ENCODE peak calls at places on chromosomes 1 and 21, in nine cellular contexts. W, F, P, V, U, J, A, L and S are unnamed samples.
A peak's percentile ranks its signal among the peaks of the same experiment; 100 is the strongest.

GRCh38 chr1:181397841-181398240 is 85.5 kb upstream of the CACNA1E start:
- DNase-seq in W (no peak), F (no peak), P (no peak), V (no peak), U (no peak), J (no peak), A (no peak), L (no peak), S (no peak)

GRCh38 chr1:169586395-169587255 is at the start of gene F5:
- DNase-seq in W (peak; percentile 26), F (peak; percentile 41), P (peak; percentile 40), V (peak; percentile 73), U (peak; percentile 55), J (peak; percentile 41), A (peak; percentile 75), L (peak; percentile 79), S (peak; percentile 33)

GRCh38 chr21:21722736-21723135 is 724.5 kb downstream of the NCAM2 start:
- DNase-seq in W (no peak), F (no peak), P (peak; percentile 11), V (no peak), U (no peak), J (no peak), A (no peak), L (no peak), S (no peak)

GRCh38 chr21:24759348-24760118 is 847.7 kb downstream of the MRPL39 start:
- DNase-seq in W (no peak), F (no peak), P (no peak), V (no peak), U (no peak), J (no peak), A (no peak), L (no peak), S (no peak)

GRCh38 chr1:52825868-52826267 is 16.7 kb upstream of the ZYG11A start:
- DNase-seq in W (no peak), F (no peak), P (peak; percentile 34), V (no peak), U (no peak), J (peak; percentile 8), A (no peak), L (no peak), S (no peak)

GRCh38 chr1:212379366-212379765 is 35.3 kb downstream of the PACC1 start:
- DNase-seq in W (no peak), F (no peak), P (no peak), V (no peak), U (no peak), J (no peak), A (no peak), L (no peak), S (no peak)

GRCh38 chr1:197321821-197322220 is 53.8 kb downstream of the CRB1 start:
- DNase-seq in W (no peak), F (no peak), P (no peak), V (no peak), U (no peak), J (no peak), A (no peak), L (no peak), S (no peak)

GRCh38 chr1:32964461-32965250 is at the start of gene RNF19B:
- DNase-seq in W (peak; percentile 98), F (peak; percentile 93), P (peak; percentile 89), V (peak; percentile 94), U (peak; percentile 96), J (peak; percentile 96), A (peak; percentile 96), L (peak; percentile 97), S (peak; percentile 98)

GRCh38 chr1:232922475-232922874 is 27.9 kb upstream of the NTPCR start:
- DNase-seq in W (no peak), F (no peak), P (peak; percentile 36), V (no peak), U (no peak), J (no peak), A (no peak), L (no peak), S (no peak)

GRCh38 chr1:9529190-9529589 is 10.1 kb upstream of the SLC25A33 start:
- DNase-seq in W (peak; percentile 31), F (no peak), P (peak; percentile 48), V (no peak), U (no peak), J (no peak), A (no peak), L (no peak), S (peak; percentile 40)

GRCh38 chr21:34579411-34579810 is 35.5 kb downstream of the RCAN1 start:
- DNase-seq in W (no peak), F (no peak), P (peak; percentile 86), V (no peak), U (no peak), J (no peak), A (no peak), L (no peak), S (peak; percentile 79)

GRCh38 chr1:45892068-45892785 is 88.8 kb downstream of the MAST2 start:
- DNase-seq in W (no peak), F (no peak), P (peak; percentile 94), V (peak; percentile 71), U (peak; percentile 8), J (no peak), A (peak; percentile 12), L (no peak), S (peak; percentile 44)

GRCh38 chr1:22428672-22429071 is 23.0 kb upstream of the ZBTB40 start:
- DNase-seq in W (peak; percentile 86), F (no peak), P (peak; percentile 59), V (peak; percentile 80), U (no peak), J (no peak), A (no peak), L (no peak), S (no peak)

GRCh38 chr1:31413405-31414005 is 492 bp downstream of the SERINC2 start:
- DNase-seq in W (peak; percentile 62), F (peak; percentile 34), P (no peak), V (peak; percentile 48), U (peak; percentile 80), J (peak; percentile 71), A (peak; percentile 86), L (peak; percentile 93), S (no peak)

GRCh38 chr1:43373034-43373940 is 5.5 kb upstream of the ELOVL1 start:
- DNase-seq in W (no peak), F (no peak), P (peak; percentile 88), V (peak; percentile 67), U (no peak), J (no peak), A (no peak), L (no peak), S (peak; percentile 65)

GRCh38 chr1:42319871-42320484 is 15.1 kb downstream of the FOXJ3 start:
- DNase-seq in W (no peak), F (no peak), P (no peak), V (no peak), U (no peak), J (no peak), A (no peak), L (no peak), S (no peak)

GRCh38 chr1:207282496-207283380 is 38.7 kb upstream of the CD55 start:
- DNase-seq in W (no peak), F (no peak), P (peak; percentile 11), V (no peak), U (no peak), J (no peak), A (no peak), L (peak; percentile 67), S (no peak)

GRCh38 chr1:41200728-41201127 is 41.4 kb downstream of the SCMH1 start:
- DNase-seq in W (no peak), F (no peak), P (no peak), V (no peak), U (no peak), J (peak; percentile 74), A (no peak), L (no peak), S (no peak)

GRCh38 chr1:28232558-28233263 is at the start of gene DNAJC8:
- DNase-seq in W (peak; percentile 92), F (peak; percentile 97), P (peak; percentile 90), V (peak; percentile 89), U (peak; percentile 97), J (peak; percentile 95), A (peak; percentile 99), L (peak; percentile 94), S (peak; percentile 63)
- TF ChIP-seq POLR2A in W (peak; percentile 94), F (peak; percentile 74), P (peak; percentile 84), V (peak; percentile 67), U (peak; percentile 70), J (peak; percentile 92), A (peak; percentile 83), L (peak; percentile 66), S (peak; percentile 52)

GRCh38 chr1:23562138-23562819 is 3.0 kb upstream of the ID3 start:
- DNase-seq in W (peak; percentile 96), F (peak; percentile 95), P (peak; percentile 99), V (peak; percentile 95), U (peak; percentile 96), J (no peak), A (peak; percentile 99), L (peak; percentile 94), S (peak; percentile 81)
- TF ChIP-seq POLR2A in W (peak; percentile 67), F (peak; percentile 49), P (peak; percentile 81), V (no peak), U (peak; percentile 79), J (no peak), A (peak; percentile 89), L (no peak), S (no peak)

GRCh38 chr1:15430787-15431570 is 7.3 kb upstream of the CTRC start:
- DNase-seq in W (peak; percentile 85), F (peak; percentile 61), P (peak; percentile 36), V (peak; percentile 60), U (peak; percentile 57), J (peak; percentile 44), A (peak; percentile 59), L (peak; percentile 87), S (no peak)
- TF ChIP-seq POLR2A in W (peak; percentile 37), F (no peak), P (peak; percentile 35), V (no peak), U (no peak), J (no peak), A (no peak), L (no peak), S (no peak)

DNA sequence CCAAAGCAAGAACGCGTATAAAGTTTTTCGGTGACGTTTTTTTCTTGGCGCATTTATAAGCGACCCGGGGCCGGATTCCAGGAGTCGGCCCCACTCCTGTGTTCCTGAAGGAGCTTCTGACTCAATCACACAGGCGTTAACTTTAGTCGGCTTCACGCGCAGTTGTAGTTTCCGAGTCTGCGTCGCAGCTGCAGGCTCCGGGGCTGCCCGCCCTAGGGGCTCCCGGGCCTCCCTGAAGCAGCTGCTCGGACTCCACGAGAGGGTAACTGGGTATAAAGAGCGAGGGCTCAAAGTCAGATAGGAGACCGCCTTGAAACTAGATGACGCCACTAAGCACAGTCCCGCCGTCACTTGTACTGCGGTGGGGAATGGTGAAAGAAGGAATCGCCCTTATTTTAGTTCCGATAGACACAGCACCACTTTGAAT is 768 bp upstream of the KLHL21 start:
- DNase-seq in W (no peak), F (peak; percentile 71), P (peak; percentile 79), V (no peak), U (no peak), J (peak; percentile 87), A (peak; percentile 62), L (peak; percentile 76), S (no peak)
- TF ChIP-seq POLR2A in W (peak; percentile 83), F (no peak), P (peak; percentile 80), V (no peak), U (peak; percentile 3), J (peak; percentile 65), A (peak; percentile 15), L (no peak), S (no peak)